ENCODE peak calls at places on chromosomes 7 and 10, in six cellular contexts. U is HCT116, C is H9, Y is fibroblast of lung, H is PC-3, A is Karpas-422. N is an unnamed sample.

GRCh38 chr10:131735577-131735976 is 165.2 kb upstream of the PPP2R2D start:
- DNase-seq in U (no peak), C (no peak), Y (no peak), H (no peak), A (no peak), N (no peak)

GRCh38 chr10:110123594-110123993 is 83.8 kb upstream of the MXI1 start:
- DNase-seq in U (no peak), C (no peak), Y (no peak), H (no peak), A (no peak), N (no peak)

GRCh38 chr7:121798896-121799295 is 74.1 kb upstream of the PTPRZ1 start:
- DNase-seq in U (no peak), C (peak), Y (peak), H (no peak), A (no peak), N (no peak)

GRCh38 chr10:132521041-132521465 is 16.5 kb upstream of the INPP5A start:
- DNase-seq in U (no peak), C (peak), Y (no peak), H (no peak), A (no peak), N (no peak)

GRCh38 chr10:80506189-80506575 is 31.5 kb upstream of the SH2D4B start:
- DNase-seq in U (peak), C (no peak), Y (peak), H (no peak), A (no peak), N (peak)

GRCh38 chr7:8418627-8419245 is 14.7 kb upstream of the NXPH1 start:
- DNase-seq in U (peak), C (peak), Y (peak), H (peak), A (peak), N (peak)

GRCh38 chr10:90226526-90226925 is 525.1 kb downstream of the KIF20B start:
- DNase-seq in U (no peak), C (no peak), Y (peak), H (no peak), A (no peak), N (no peak)

GRCh38 chr10:3179174-3179573 is 6.6 kb upstream of the PITRM1 start:
- DNase-seq in U (no peak), C (no peak), Y (peak), H (no peak), A (no peak), N (no peak)

GRCh38 chr7:113963356-113963755 is 44.5 kb upstream of the PPP1R3A start:
- DNase-seq in U (no peak), C (no peak), Y (no peak), H (no peak), A (no peak), N (no peak)

GRCh38 chr7:100469227-100470044 is 5.4 kb upstream of the SPACDR start:
- DNase-seq in U (no peak), C (peak), Y (peak), H (peak), A (peak), N (peak)

GRCh38 chr10:86066696-86067095 is 299.9 kb downstream of the GRID1 start:
- DNase-seq in U (no peak), C (no peak), Y (no peak), H (no peak), A (no peak), N (no peak)

GRCh38 chr7:13982940-13983677 is 6.4 kb downstream of the ETV1 start:
- DNase-seq in U (no peak), C (no peak), Y (peak), H (no peak), A (no peak), N (no peak)

GRCh38 chr10:54800677-54801480 is at the start of gene PCDH15:
- DNase-seq in U (no peak), C (peak), Y (peak), H (peak), A (no peak), N (peak)

GRCh38 chr7:142460402-142461117 is 202.7 kb upstream of the PRSS58 start:
- DNase-seq in U (no peak), C (no peak), Y (peak), H (no peak), A (no peak), N (peak)
- H3K9ac ChIP-seq in U (no peak), C (no peak), Y (no peak), H (no peak), A (no peak), N (no peak)

GRCh38 chr7:81637527-81637926 is 132.3 kb downstream of the HGF start:
- DNase-seq in U (no peak), C (no peak), Y (no peak), H (peak), A (no peak), N (no peak)
- H3K9ac ChIP-seq in U (no peak), C (no peak), Y (no peak), H (peak), A (no peak), N (peak)

DNA sequence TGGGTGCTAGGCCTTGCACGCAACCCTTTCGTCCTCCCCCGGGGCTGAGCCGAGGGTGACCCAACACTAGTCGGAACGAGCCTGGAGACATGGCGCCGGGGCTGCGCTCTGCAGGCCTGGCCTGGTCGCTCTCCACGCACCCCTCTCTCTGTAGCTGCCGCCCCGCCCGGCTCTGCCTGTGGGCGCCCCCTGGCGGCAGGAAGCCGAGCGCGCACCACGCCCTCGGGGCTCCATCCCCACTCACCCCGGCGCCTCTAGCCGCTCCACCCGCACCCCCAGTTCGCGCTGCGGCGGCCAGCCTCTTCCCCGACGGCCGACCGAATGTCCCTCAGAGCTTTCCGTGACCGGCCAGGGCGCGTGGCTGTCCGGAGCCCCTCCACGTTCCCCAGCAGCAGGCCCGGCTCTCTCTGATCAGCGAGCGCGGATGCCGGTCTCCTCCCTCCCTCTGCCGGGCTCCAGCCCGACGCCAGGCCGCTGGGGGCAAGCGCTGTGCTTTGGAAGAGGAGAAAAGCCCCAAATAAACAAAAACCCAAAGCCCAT is 29.1 kb upstream of the KCNK18 start:
- DNase-seq in U (no peak), C (peak), Y (peak), H (peak), A (peak), N (peak)
- H3K9ac ChIP-seq in U (no peak), C (no peak), Y (no peak), H (no peak), A (no peak), N (no peak)

GRCh38 chr10:69685802-69686585 is 55.9 kb downstream of the FAM241B start:
- DNase-seq in U (no peak), C (no peak), Y (peak), H (peak), A (no peak), N (no peak)
- H3K9ac ChIP-seq in U (no peak), C (no peak), Y (no peak), H (no peak), A (no peak), N (no peak)

N was measured in GM23248.